ENCODE peak calls at places on chromosome 5, in ten cellular contexts. J, E, A, S, K, X, B, G, L and O are unnamed samples.

GRCh38 chr5:61232490-61232889 is 70.2 kb upstream of the SMIM15 start:
- DNase-seq in J (no peak), E (no peak), A (no peak), S (no peak), K (no peak), X (no peak), B (no peak), G (no peak), L (no peak), O (no peak)

GRCh38 chr5:168097852-168098251 is 193.6 kb upstream of the WWC1 start:
- DNase-seq in J (no peak), E (no peak), A (no peak), S (no peak), K (no peak), X (no peak), B (no peak), G (no peak), L (no peak), O (no peak)

GRCh38 chr5:102834438-102834964 is 79.4 kb downstream of the PAM start:
- DNase-seq in J (no peak), E (no peak), A (no peak), S (no peak), K (no peak), X (no peak), B (no peak), G (no peak), L (no peak), O (no peak)

GRCh38 chr5:169702726-169703481 is 65.8 kb downstream of the DOCK2 start:
- DNase-seq in J (no peak), E (no peak), A (no peak), S (peak; percentile 24), K (no peak), X (no peak), B (no peak), G (no peak), L (no peak), O (no peak)

GRCh38 chr5:111530298-111530740 is 18.0 kb upstream of the STARD4 start:
- DNase-seq in J (peak; percentile 63), E (no peak), A (peak; percentile 86), S (peak; percentile 54), K (peak; percentile 80), X (peak; percentile 75), B (peak; percentile 98), G (no peak), L (peak; percentile 87), O (peak; percentile 88)

GRCh38 chr5:139859013-139859412 is 63.4 kb downstream of the PSD2 start:
- DNase-seq in J (no peak), E (no peak), A (no peak), S (no peak), K (no peak), X (no peak), B (no peak), G (no peak), L (peak; percentile 26), O (no peak)

GRCh38 chr5:115774684-115775083 is 41.8 kb downstream of the CDO1 start:
- DNase-seq in J (no peak), E (no peak), A (no peak), S (no peak), K (no peak), X (no peak), B (no peak), G (no peak), L (no peak), O (no peak)

GRCh38 chr5:57532513-57533497 is 50.2 kb upstream of the ACTBL2 start:
- DNase-seq in J (no peak), E (no peak), A (no peak), S (peak; percentile 76), K (no peak), X (no peak), B (peak; percentile 47), G (no peak), L (no peak), O (no peak)

GRCh38 chr5:135269828-135270545 is 129.0 kb downstream of the MACROH2A1 start:
- DNase-seq in J (peak; percentile 71), E (no peak), A (no peak), S (peak; percentile 84), K (peak; percentile 49), X (no peak), B (peak; percentile 75), G (no peak), L (no peak), O (no peak)

GRCh38 chr5:135266301-135266630 is 132.8 kb downstream of the MACROH2A1 start:
- DNase-seq in J (no peak), E (no peak), A (no peak), S (no peak), K (no peak), X (no peak), B (no peak), G (no peak), L (no peak), O (no peak)

GRCh38 chr5:135266975-135267374 is 132.1 kb downstream of the MACROH2A1 start:
- DNase-seq in J (no peak), E (no peak), A (no peak), S (peak; percentile 20), K (no peak), X (no peak), B (peak; percentile 34), G (no peak), L (no peak), O (no peak)

GRCh38 chr5:135271533-135272310 is 127.3 kb downstream of the MACROH2A1 start:
- DNase-seq in J (no peak), E (no peak), A (no peak), S (peak; percentile 55), K (peak; percentile 28), X (no peak), B (no peak), G (no peak), L (no peak), O (no peak)

GRCh38 chr5:135269224-135269623 is 129.8 kb downstream of the MACROH2A1 start:
- DNase-seq in J (no peak), E (no peak), A (no peak), S (peak; percentile 54), K (no peak), X (no peak), B (peak; percentile 12), G (no peak), L (no peak), O (no peak)
- H3K27ac ChIP-seq in J (peak overlapping the region; percentile 70), E (no peak overlapping the region), A (no peak overlapping the region), S (peak overlapping the region; percentile 85), K (peak overlapping the region; percentile 77), X (no peak overlapping the region), B (peak overlapping the region; percentile 75), G (no peak overlapping the region), L (no peak overlapping the region), O (no peak overlapping the region)

GRCh38 chr5:119355244-119355635 is 579 bp upstream of the TNFAIP8 start:
- DNase-seq in J (no peak), E (no peak), A (peak; percentile 55), S (no peak), K (no peak), X (no peak), B (no peak), G (no peak), L (peak; percentile 75), O (no peak)
- H3K4me3 ChIP-seq in J (peak overlapping the region; percentile 41), E (no peak overlapping the region), A (peak overlapping the region; percentile 74), S (peak overlapping the region; percentile 88), K (peak overlapping the region; percentile 76), X (peak overlapping the region; percentile 87), B (peak overlapping the region; percentile 73), G (no peak overlapping the region), L (peak overlapping the region; percentile 88), O (peak overlapping the region; percentile 66)

GRCh38 chr5:32506809-32507208 is 62.3 kb upstream of the ZFR start:
- DNase-seq in J (peak; percentile 50), E (no peak), A (no peak), S (peak; percentile 94), K (peak; percentile 41), X (no peak), B (no peak), G (no peak), L (no peak), O (no peak)

GRCh38 chr5:32507738-32508434 is 63.3 kb upstream of the ZFR start:
- DNase-seq in J (no peak), E (no peak), A (no peak), S (peak; percentile 95), K (no peak), X (no peak), B (peak; percentile 37), G (no peak), L (no peak), O (no peak)

GRCh38 chr5:32506251-32506661 is 61.7 kb upstream of the ZFR start:
- DNase-seq in J (no peak), E (no peak), A (no peak), S (peak; percentile 53), K (no peak), X (no peak), B (no peak), G (no peak), L (no peak), O (no peak)

GRCh38 chr5:32504923-32505596 is 60.5 kb upstream of the ZFR start:
- DNase-seq in J (peak; percentile 51), E (no peak), A (no peak), S (peak; percentile 83), K (peak; percentile 56), X (no peak), B (peak; percentile 81), G (no peak), L (peak; percentile 89), O (no peak)

DNA sequence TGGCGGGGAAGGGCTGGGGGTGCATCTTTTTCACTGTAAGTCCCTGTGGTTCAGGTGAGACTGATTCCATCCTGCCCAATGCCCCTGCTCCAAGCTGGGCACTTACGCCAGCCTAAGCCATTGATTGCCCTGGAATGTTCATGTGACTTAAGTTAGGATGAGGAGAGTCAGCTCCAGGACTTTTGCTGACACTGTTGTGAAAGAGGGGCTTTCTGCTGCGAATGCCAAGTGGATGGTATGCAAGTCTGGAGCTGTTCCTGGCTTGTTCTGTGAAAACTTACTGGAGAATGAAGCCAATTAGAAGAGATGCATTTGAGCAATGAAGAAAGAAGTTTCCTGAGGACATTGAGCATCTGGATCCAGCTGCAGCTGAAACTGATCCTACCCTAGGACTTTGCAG is 61.2 kb upstream of the ZFR start:
- DNase-seq in J (no peak), E (no peak), A (no peak), S (peak; percentile 73), K (no peak), X (no peak), B (no peak), G (no peak), L (no peak), O (no peak)
- H3K27ac ChIP-seq in J (no peak overlapping the region), E (no peak overlapping the region), A (no peak overlapping the region), S (peak overlapping the region; percentile 80), K (peak overlapping the region; percentile 58), X (no peak overlapping the region), B (no peak overlapping the region), G (no peak overlapping the region), L (no peak overlapping the region), O (no peak overlapping the region)

GRCh38 chr5:95654196-95654595 is 7.6 kb downstream of the RFESD start:
- DNase-seq in J (no peak), E (no peak), A (no peak), S (no peak), K (no peak), X (no peak), B (no peak), G (no peak), L (no peak), O (no peak)

GRCh38 chr5:95660060-95660459 is 13.5 kb downstream of the RFESD start:
- DNase-seq in J (no peak), E (no peak), A (no peak), S (no peak), K (no peak), X (no peak), B (no peak), G (no peak), L (no peak), O (no peak)

DNA sequence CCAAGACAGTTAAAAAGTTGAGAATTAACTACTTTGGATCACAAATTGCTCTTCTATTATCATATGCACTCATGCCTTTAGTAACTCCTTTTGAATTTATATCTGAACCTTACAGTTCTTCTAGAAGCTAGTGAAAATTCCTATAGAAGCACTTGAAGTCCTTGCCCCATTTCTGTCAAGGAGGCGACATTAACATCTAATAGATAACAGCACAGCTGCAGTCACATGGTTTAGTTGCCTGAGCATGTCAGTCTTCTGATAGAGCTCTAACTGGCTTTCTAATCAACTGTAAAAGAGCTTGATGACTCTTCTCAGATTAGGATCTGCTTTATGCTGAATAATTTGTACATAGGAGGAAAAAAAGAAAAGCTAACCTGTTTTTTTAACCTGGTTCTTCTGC is 9.0 kb downstream of the RFESD start:
- DNase-seq in J (no peak), E (no peak), A (no peak), S (no peak), K (no peak), X (no peak), B (no peak), G (no peak), L (no peak), O (no peak)
- H3K4me3 ChIP-seq in J (no peak overlapping the region), E (no peak overlapping the region), A (no peak overlapping the region), S (no peak overlapping the region), K (no peak overlapping the region), X (no peak overlapping the region), B (no peak overlapping the region), G (no peak overlapping the region), L (no peak overlapping the region), O (no peak overlapping the region)